ENCODE peak calls at places on chromosome 3, in five cellular contexts. Y is amniotic stem cell; T is HTR-8/SVneo; S is CD8-positive, alpha-beta memory T cell; P is neuronal stem cell. X is an unnamed sample.

GRCh38 chr3:123993818-123994217 is 1.9 kb upstream of the ROPN1 start:
- DNase-seq in P (no peak), T (no peak), Y (no peak), S (no peak), X (no peak)

GRCh38 chr3:187368765-187369450 is 723 bp downstream of the RTP4 start:
- DNase-seq in P (no peak), T (no peak), S (peak; percentile 5), Y (no peak), X (no peak)

GRCh38 chr3:156291269-156292123 is 171.1 kb downstream of the KCNAB1 start:
- DNase-seq in S (peak; percentile 21), Y (no peak), P (peak; percentile 32), T (peak; percentile 6), X (no peak)

GRCh38 chr3:8490079-8490552 is 11.5 kb upstream of the LMCD1 start:
- DNase-seq in S (no peak), P (no peak), T (peak; percentile 68), Y (peak; percentile 84), X (no peak)

GRCh38 chr3:194031867-194032635 is 103.9 kb upstream of the HES1 start:
- DNase-seq in T (no peak), S (no peak), Y (no peak), P (no peak), X (peak; percentile 40)

GRCh38 chr3:106420628-106421027 is 551.8 kb upstream of the CBLB start:
- DNase-seq in P (no peak), Y (no peak), T (no peak), S (no peak), X (no peak)

GRCh38 chr3:58009026-58009748 is 965 bp downstream of the FLNB start:
- DNase-seq in P (no peak), T (no peak), S (peak; percentile 48), Y (no peak), X (peak; percentile 52)

GRCh38 chr3:141271279-141272033 is 39.8 kb downstream of the PXYLP1 start:
- DNase-seq in Y (no peak), P (no peak), T (no peak), S (no peak), X (no peak)

GRCh38 chr3:196726788-196727675 is 12.6 kb upstream of the PAK2 start:
- DNase-seq in S (no peak), Y (peak; percentile 16), P (no peak), T (no peak), X (peak; percentile 78)

GRCh38 chr3:151896662-151897012 is 23.2 kb downstream of the SUCNR1 start:
- DNase-seq in S (no peak), Y (no peak), T (no peak), P (no peak), X (no peak)

GRCh38 chr3:57397175-57398026 is 104.9 kb upstream of the ASB14 start:
- DNase-seq in P (peak; percentile 15), T (peak; percentile 65), Y (no peak), S (peak; percentile 60), X (peak; percentile 71)

GRCh38 chr3:162171970-162172369 is 675.4 kb downstream of the OTOL1 start:
- DNase-seq in S (no peak), P (no peak), Y (no peak), T (no peak), X (no peak)

GRCh38 chr3:124201786-124202185 is 209.9 kb upstream of the ROPN1 start:
- DNase-seq in S (no peak), Y (no peak), P (no peak), T (no peak), X (no peak)

GRCh38 chr3:11464356-11464755 is 179.4 kb downstream of the VGLL4 start:
- DNase-seq in Y (no peak), T (no peak), P (no peak), S (no peak), X (no peak)

GRCh38 chr3:133258358-133258757 is 141.5 kb upstream of the BFSP2 start:
- DNase-seq in S (no peak), T (no peak), Y (no peak), P (no peak), X (no peak)

GRCh38 chr3:126064627-126065258 is 19.2 kb downstream of the SLC41A3 start:
- DNase-seq in P (no peak), T (no peak), Y (no peak), S (no peak), X (no peak)

X was measured in LoVo.